ENCODE peak calls at places on chromosomes 6 and 20, in seven cellular contexts. One of them, this sample, is unnamed.

GRCh38 chr6:25389501-25389900 is 110.3 kb downstream of the CARMIL1 start:
- DNase-seq in GM10248: no peak
- DNase-seq in Calu3: no peak
- DNase-seq in mammary epithelial cell: peak; percentile 72
- DNase-seq in cardiac fibroblast: peak; percentile 66
- DNase-seq in lower lobe of right lung: no peak
- DNase-seq in K562: no peak
- DNase-seq in this sample: no peak

GRCh38 chr6:131909408-131910218 is 41.6 kb downstream of the CCN2 start:
- DNase-seq in lower lobe of right lung: no peak
- DNase-seq in Calu3: peak; percentile 84
- DNase-seq in mammary epithelial cell: peak; percentile 61
- DNase-seq in cardiac fibroblast: peak; percentile 84
- DNase-seq in GM10248: peak; percentile 55
- DNase-seq in K562: peak; percentile 52
- DNase-seq in this sample: peak; percentile 88

GRCh38 chr6:107116328-107116892 is 1.1 kb upstream of the BEND3 start:
- DNase-seq in GM10248: no peak
- DNase-seq in mammary epithelial cell: peak; percentile 16
- DNase-seq in lower lobe of right lung: peak; percentile 58
- DNase-seq in cardiac fibroblast: peak; percentile 25
- DNase-seq in Calu3: peak; percentile 24
- DNase-seq in K562: peak; percentile 38
- DNase-seq in this sample: no peak

GRCh38 chr6:159646731-159647130 is 46.3 kb downstream of the SOD2 start:
- DNase-seq in mammary epithelial cell: peak; percentile 74
- DNase-seq in Calu3: peak; percentile 3
- DNase-seq in K562: no peak
- DNase-seq in cardiac fibroblast: peak; percentile 57
- DNase-seq in GM10248: no peak
- DNase-seq in lower lobe of right lung: no peak
- DNase-seq in this sample: no peak

GRCh38 chr20:39152126-39152525 is 190.0 kb downstream of the DHX35 start:
- DNase-seq in cardiac fibroblast: no peak
- DNase-seq in GM10248: no peak
- DNase-seq in K562: no peak
- DNase-seq in Calu3: no peak
- DNase-seq in mammary epithelial cell: no peak
- DNase-seq in lower lobe of right lung: no peak
- DNase-seq in this sample: no peak

GRCh38 chr6:42142118-42142835 is at the start of gene C6orf132:
- DNase-seq in cardiac fibroblast: no peak
- DNase-seq in lower lobe of right lung: peak; percentile 86
- DNase-seq in GM10248: no peak
- DNase-seq in Calu3: peak; percentile 97
- DNase-seq in mammary epithelial cell: peak; percentile 74
- DNase-seq in K562: no peak
- DNase-seq in this sample: no peak

GRCh38 chr20:50636601-50637539 is 54.5 kb downstream of the RIPOR3 start:
- DNase-seq in GM10248: no peak
- DNase-seq in K562: no peak
- DNase-seq in Calu3: no peak
- DNase-seq in lower lobe of right lung: no peak
- DNase-seq in cardiac fibroblast: peak; percentile 20
- DNase-seq in mammary epithelial cell: no peak
- DNase-seq in this sample: no peak

GRCh38 chr6:90284236-90284744 is 12.4 kb downstream of the BACH2 start:
- DNase-seq in cardiac fibroblast: peak; percentile 87
- DNase-seq in GM10248: no peak
- DNase-seq in K562: peak; percentile 63
- DNase-seq in Calu3: peak; percentile 61
- DNase-seq in lower lobe of right lung: no peak
- DNase-seq in mammary epithelial cell: peak; percentile 91
- DNase-seq in this sample: no peak

GRCh38 chr6:109269953-109270517 is 112.2 kb downstream of the CD164 start:
- DNase-seq in cardiac fibroblast: no peak
- DNase-seq in K562: no peak
- DNase-seq in GM10248: no peak
- DNase-seq in lower lobe of right lung: no peak
- DNase-seq in mammary epithelial cell: no peak
- DNase-seq in Calu3: no peak
- DNase-seq in this sample: no peak

GRCh38 chr6:134853111-134854055 is 96.5 kb downstream of the ALDH8A1 start:
- DNase-seq in cardiac fibroblast: peak; percentile 31
- DNase-seq in mammary epithelial cell: peak; percentile 64
- DNase-seq in K562: no peak
- DNase-seq in GM10248: no peak
- DNase-seq in Calu3: no peak
- DNase-seq in lower lobe of right lung: no peak
- DNase-seq in this sample: no peak

GRCh38 chr6:27254566-27254965 is 7.1 kb downstream of the PRSS16 start:
- DNase-seq in GM10248: no peak
- DNase-seq in mammary epithelial cell: no peak
- DNase-seq in cardiac fibroblast: no peak
- DNase-seq in Calu3: no peak
- DNase-seq in lower lobe of right lung: no peak
- DNase-seq in K562: no peak
- DNase-seq in this sample: peak; percentile 65

GRCh38 chr20:5080384-5080877 is 39.3 kb downstream of the PCNA start:
- DNase-seq in Calu3: no peak
- DNase-seq in K562: no peak
- DNase-seq in cardiac fibroblast: peak; percentile 59
- DNase-seq in GM10248: no peak
- DNase-seq in mammary epithelial cell: no peak
- DNase-seq in lower lobe of right lung: peak; percentile 88
- DNase-seq in this sample: no peak

GRCh38 chr20:20214757-20215275 is 153.1 kb upstream of the INSM1 start:
- DNase-seq in Calu3: no peak
- DNase-seq in GM10248: no peak
- DNase-seq in cardiac fibroblast: no peak
- DNase-seq in K562: no peak
- DNase-seq in lower lobe of right lung: no peak
- DNase-seq in mammary epithelial cell: no peak
- DNase-seq in this sample: no peak

GRCh38 chr6:112008482-112008881 is 45.4 kb upstream of the CCN6 start:
- DNase-seq in Calu3: no peak
- DNase-seq in GM10248: no peak
- DNase-seq in K562: no peak
- DNase-seq in cardiac fibroblast: no peak
- DNase-seq in lower lobe of right lung: no peak
- DNase-seq in mammary epithelial cell: no peak
- DNase-seq in this sample: no peak

GRCh38 chr6:20769651-20770050 is 235.4 kb downstream of the CDKAL1 start:
- DNase-seq in GM10248: no peak
- DNase-seq in K562: no peak
- DNase-seq in lower lobe of right lung: no peak
- DNase-seq in mammary epithelial cell: no peak
- DNase-seq in Calu3: no peak
- DNase-seq in cardiac fibroblast: no peak
- DNase-seq in this sample: no peak

GRCh38 chr6:39077882-39078594 is 29.5 kb downstream of the GLP1R start:
- DNase-seq in mammary epithelial cell: no peak
- DNase-seq in K562: no peak
- DNase-seq in cardiac fibroblast: no peak
- DNase-seq in Calu3: no peak
- DNase-seq in GM10248: peak; percentile 20
- DNase-seq in lower lobe of right lung: no peak
- DNase-seq in this sample: peak; percentile 78

GRCh38 chr6:151181701-151182367 is 57.9 kb upstream of the AKAP12 start:
- DNase-seq in GM10248: no peak
- DNase-seq in cardiac fibroblast: peak; percentile 15
- DNase-seq in lower lobe of right lung: no peak
- DNase-seq in Calu3: no peak
- DNase-seq in K562: no peak
- DNase-seq in mammary epithelial cell: no peak
- DNase-seq in this sample: no peak

GRCh38 chr6:44297063-44298038 is 15.8 kb downstream of the AARS2 start:
- DNase-seq in mammary epithelial cell: peak; percentile 21
- DNase-seq in K562: peak; percentile 53
- DNase-seq in lower lobe of right lung: peak; percentile 60
- DNase-seq in cardiac fibroblast: peak; percentile 35
- DNase-seq in Calu3: peak; percentile 56
- DNase-seq in GM10248: peak; percentile 41
- DNase-seq in this sample: no peak

GRCh38 chr6:137882225-137882961 is 15.3 kb downstream of the TNFAIP3 start:
- DNase-seq in Calu3: no peak
- DNase-seq in K562: no peak
- DNase-seq in cardiac fibroblast: peak; percentile 80
- DNase-seq in lower lobe of right lung: no peak
- DNase-seq in mammary epithelial cell: peak; percentile 44
- DNase-seq in GM10248: no peak
- DNase-seq in this sample: no peak

GRCh38 chr20:44660506-44660905 is 9.0 kb upstream of the ADA start:
- DNase-seq in mammary epithelial cell: peak; percentile 81
- DNase-seq in K562: no peak
- DNase-seq in GM10248: no peak
- DNase-seq in Calu3: no peak
- DNase-seq in cardiac fibroblast: peak; percentile 49
- DNase-seq in lower lobe of right lung: no peak
- DNase-seq in this sample: no peak

GRCh38 chr20:46512943-46513844 is at the start of gene ZNF334:
- DNase-seq in GM10248: peak; percentile 73
- DNase-seq in K562: peak; percentile 52
- DNase-seq in Calu3: no peak
- DNase-seq in mammary epithelial cell: peak; percentile 9
- DNase-seq in lower lobe of right lung: peak; percentile 81
- DNase-seq in cardiac fibroblast: peak; percentile 3
- DNase-seq in this sample: peak; percentile 87

GRCh38 chr6:30985490-30985889 is 2.0 kb downstream of the MUC21 start:
- DNase-seq in lower lobe of right lung: no peak
- DNase-seq in GM10248: no peak
- DNase-seq in mammary epithelial cell: no peak
- DNase-seq in cardiac fibroblast: no peak
- DNase-seq in Calu3: no peak
- DNase-seq in K562: no peak
- DNase-seq in this sample: no peak

GRCh38 chr6:38846844-38847243 is 131.7 kb downstream of the DNAH8 start:
- DNase-seq in cardiac fibroblast: peak; percentile 56
- DNase-seq in mammary epithelial cell: peak; percentile 79
- DNase-seq in Calu3: no peak
- DNase-seq in K562: no peak
- DNase-seq in lower lobe of right lung: no peak
- DNase-seq in GM10248: no peak
- DNase-seq in this sample: no peak

GRCh38 chr6:149169761-149170359 is 147.7 kb upstream of the TAB2 start:
- DNase-seq in K562: no peak
- DNase-seq in cardiac fibroblast: peak; percentile 3
- DNase-seq in GM10248: no peak
- DNase-seq in Calu3: no peak
- DNase-seq in mammary epithelial cell: no peak
- DNase-seq in lower lobe of right lung: no peak
- DNase-seq in this sample: no peak

GRCh38 chr6:28490191-28490890 is 25.3 kb downstream of the GPX6 start:
- DNase-seq in K562: no peak
- DNase-seq in cardiac fibroblast: no peak
- DNase-seq in Calu3: no peak
- DNase-seq in GM10248: peak; percentile 21
- DNase-seq in lower lobe of right lung: no peak
- DNase-seq in mammary epithelial cell: no peak
- DNase-seq in this sample: no peak

GRCh38 chr6:28488916-28489365 is 26.7 kb downstream of the GPX6 start:
- DNase-seq in Calu3: no peak
- DNase-seq in cardiac fibroblast: peak; percentile 90
- DNase-seq in K562: peak; percentile 51
- DNase-seq in GM10248: no peak
- DNase-seq in mammary epithelial cell: peak; percentile 46
- DNase-seq in lower lobe of right lung: no peak
- DNase-seq in this sample: no peak

GRCh38 chr6:28491984-28492317 is 23.6 kb downstream of the GPX6 start:
- DNase-seq in Calu3: no peak
- DNase-seq in K562: no peak
- DNase-seq in lower lobe of right lung: no peak
- DNase-seq in GM10248: no peak
- DNase-seq in cardiac fibroblast: no peak
- DNase-seq in mammary epithelial cell: no peak
- DNase-seq in this sample: no peak

GRCh38 chr6:28486988-28487742 is 28.4 kb downstream of the GPX6 start:
- DNase-seq in mammary epithelial cell: no peak
- DNase-seq in lower lobe of right lung: no peak
- DNase-seq in GM10248: no peak
- DNase-seq in Calu3: no peak
- DNase-seq in K562: no peak
- DNase-seq in cardiac fibroblast: no peak
- DNase-seq in this sample: no peak

GRCh38 chr6:28489366-28490190 is 26.0 kb downstream of the GPX6 start:
- DNase-seq in mammary epithelial cell: no peak
- DNase-seq in lower lobe of right lung: peak; percentile 82
- DNase-seq in GM10248: peak; percentile 75
- DNase-seq in Calu3: no peak
- DNase-seq in K562: peak; percentile 94
- DNase-seq in cardiac fibroblast: peak; percentile 88
- DNase-seq in this sample: no peak
- TF ChIP-seq CTCF in mammary epithelial cell: no peak
- TF ChIP-seq CTCF in lower lobe of right lung: no peak
- TF ChIP-seq CTCF in GM10248: no peak
- TF ChIP-seq CTCF in Calu3: no peak
- TF ChIP-seq CTCF in K562: no peak
- TF ChIP-seq CTCF in cardiac fibroblast: no peak
- TF ChIP-seq CTCF in this sample: no peak

DNA sequence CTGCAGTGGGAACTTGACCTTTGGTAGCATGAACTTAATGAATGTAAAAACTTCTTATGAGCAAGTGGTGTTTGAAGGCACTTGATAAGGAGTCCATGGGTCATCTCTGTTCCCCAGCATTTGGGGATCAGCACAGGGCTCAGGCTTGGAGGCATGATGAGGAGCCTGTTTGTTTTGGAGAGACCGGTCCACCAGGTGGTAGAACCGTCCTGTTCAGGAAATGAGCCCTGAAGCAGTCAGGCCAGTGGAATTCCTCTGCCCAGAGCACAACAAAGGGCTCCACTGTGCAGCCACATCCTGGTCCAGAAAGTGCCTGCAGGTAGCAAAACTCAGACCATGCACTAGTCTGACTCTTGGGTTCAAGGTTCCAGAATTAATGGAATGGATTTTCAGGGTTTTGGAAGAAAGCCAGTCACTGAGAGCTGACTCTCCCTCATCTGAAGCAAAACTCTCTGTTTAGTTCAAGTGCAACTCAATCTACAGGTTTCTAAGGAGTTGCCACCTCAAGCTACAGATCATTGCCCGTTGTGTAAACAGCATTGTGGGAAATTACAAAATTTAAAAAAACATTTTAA is 52.3 kb upstream of the ADGRF1 start:
- DNase-seq in mammary epithelial cell: peak; percentile 89
- DNase-seq in cardiac fibroblast: peak; percentile 52
- DNase-seq in GM10248: no peak
- DNase-seq in lower lobe of right lung: no peak
- DNase-seq in K562: no peak
- DNase-seq in Calu3: peak; percentile 83
- DNase-seq in this sample: no peak
- TF ChIP-seq CTCF in mammary epithelial cell: peak; percentile 29
- TF ChIP-seq CTCF in cardiac fibroblast: peak; percentile 17
- TF ChIP-seq CTCF in GM10248: no peak
- TF ChIP-seq CTCF in lower lobe of right lung: no peak
- TF ChIP-seq CTCF in K562: peak; percentile 20
- TF ChIP-seq CTCF in Calu3: no peak
- TF ChIP-seq CTCF in this sample: no peak

GRCh38 chr6:37784585-37784967 is 35.0 kb upstream of the ZFAND3 start:
- DNase-seq in K562: no peak
- DNase-seq in Calu3: no peak
- DNase-seq in GM10248: no peak
- DNase-seq in lower lobe of right lung: no peak
- DNase-seq in cardiac fibroblast: no peak
- DNase-seq in mammary epithelial cell: no peak
- DNase-seq in this sample: no peak
- TF ChIP-seq CTCF in K562: no peak
- TF ChIP-seq CTCF in Calu3: no peak
- TF ChIP-seq CTCF in GM10248: no peak
- TF ChIP-seq CTCF in lower lobe of right lung: no peak
- TF ChIP-seq CTCF in cardiac fibroblast: no peak
- TF ChIP-seq CTCF in mammary epithelial cell: no peak
- TF ChIP-seq CTCF in this sample: no peak

GRCh38 chr6:34055223-34055933 is 90.5 kb downstream of the GRM4 start:
- DNase-seq in mammary epithelial cell: peak; percentile 25
- DNase-seq in lower lobe of right lung: peak; percentile 61
- DNase-seq in GM10248: peak; percentile 79
- DNase-seq in Calu3: peak; percentile 87
- DNase-seq in K562: peak; percentile 89
- DNase-seq in cardiac fibroblast: peak; percentile 60
- DNase-seq in this sample: no peak
- TF ChIP-seq CTCF in mammary epithelial cell: peak; percentile 77
- TF ChIP-seq CTCF in lower lobe of right lung: peak; percentile 84
- TF ChIP-seq CTCF in GM10248: peak; percentile 71
- TF ChIP-seq CTCF in Calu3: peak; percentile 96
- TF ChIP-seq CTCF in K562: peak; percentile 90
- TF ChIP-seq CTCF in cardiac fibroblast: peak; percentile 83
- TF ChIP-seq CTCF in this sample: peak; percentile 88